ENCODE peak calls at places on chromosomes 13 and 19, in four cellular contexts. B is IMR-90, N is trophoblast cell, K is H9. E is an unnamed sample.

GRCh38 chr13:92592757-92593156 is 633.9 kb upstream of the GPC6 start:
- DNase-seq in B (no peak), K (no peak), N (no peak), E (no peak)

GRCh38 chr13:66673401-66673800 is 556.7 kb downstream of the PCDH9 start:
- DNase-seq in N (no peak), K (no peak), B (peak; percentile 42), E (no peak)

GRCh38 chr19:54464624-54465266 is 1.2 kb upstream of the LENG9 start:
- DNase-seq in K (peak; percentile 95), N (peak; percentile 88), B (peak; percentile 63), E (peak; percentile 88)

GRCh38 chr13:39864221-39864620 is 208.8 kb downstream of the COG6 start:
- DNase-seq in K (no peak), N (no peak), B (no peak), E (no peak)

GRCh38 chr19:7069904-7070226 is 362 bp downstream of the ZNF557 start:
- DNase-seq in N (no peak), K (no peak), B (no peak), E (peak; percentile 17)

GRCh38 chr13:27918041-27918917 is 1.5 kb upstream of the PDX1 start:
- DNase-seq in K (peak; percentile 34), N (no peak), B (no peak), E (peak; percentile 46)

GRCh38 chr19:47390533-47391488 is 28.5 kb downstream of the MEIS3 start:
- DNase-seq in N (no peak), K (no peak), B (no peak), E (no peak)

GRCh38 chr19:43798546-43799409 is 3.5 kb downstream of the LYPD5 start:
- DNase-seq in B (no peak), K (peak; percentile 90), N (peak; percentile 83), E (no peak)

GRCh38 chr19:48170817-48171347 is 402 bp downstream of the ZSWIM9 start:
- DNase-seq in N (no peak), B (no peak), K (peak; percentile 45), E (no peak)

GRCh38 chr13:105363747-105364177 is 1171.7 kb downstream of the EFNB2 start:
- DNase-seq in B (no peak), K (no peak), N (no peak), E (no peak)

GRCh38 chr19:56594446-56594782 is 688 bp upstream of the ZNF71 start:
- DNase-seq in N (no peak), K (no peak), B (no peak), E (no peak)

GRCh38 chr13:77048592-77048991 is 21.6 kb upstream of the FBXL3 start:
- DNase-seq in B (no peak), N (no peak), K (peak; percentile 72), E (peak; percentile 37)

GRCh38 chr19:43469160-43469480 is 3.7 kb upstream of the LYPD3 start:
- DNase-seq in B (no peak), N (peak; percentile 57), K (no peak), E (no peak)

GRCh38 chr13:102703721-102704035 is 8.8 kb upstream of the METTL21C start:
- DNase-seq in B (no peak), K (no peak), N (no peak), E (no peak)

GRCh38 chr19:45881909-45882528 is 3.9 kb downstream of the IRF2BP1 start:
- DNase-seq in B (no peak), N (no peak), K (peak; percentile 76), E (no peak)

GRCh38 chr13:75803175-75803611 is 167.1 kb downstream of the LMO7 start:
- DNase-seq in B (no peak), N (no peak), K (peak; percentile 85), E (no peak)

GRCh38 chr13:28002886-28003698 is 14.6 kb upstream of the URAD start:
- DNase-seq in B (peak; percentile 21), K (no peak), N (peak; percentile 91), E (no peak)

GRCh38 chr19:15101479-15102082 is 5.6 kb upstream of the SYDE1 start:
- DNase-seq in K (peak; percentile 80), N (peak; percentile 78), B (peak; percentile 56), E (no peak)

GRCh38 chr13:99218969-99219368 is 18.3 kb downstream of the UBAC2 start:
- DNase-seq in K (no peak), B (no peak), N (no peak), E (no peak)

GRCh38 chr19:9565900-9566705 is 18.2 kb downstream of the ZNF121 start:
- DNase-seq in N (peak; percentile 18), B (peak; percentile 7), K (no peak), E (no peak)

GRCh38 chr13:114101831-114102520 is 30.4 kb downstream of the RASA3 start:
- DNase-seq in K (no peak), N (no peak), B (no peak), E (no peak)

GRCh38 chr13:106491463-106491862 is 44.0 kb downstream of the EFNB2 start:
- DNase-seq in B (no peak), N (no peak), K (no peak), E (no peak)

GRCh38 chr19:3607398-3608078 is 863 bp upstream of the TBXA2R start:
- DNase-seq in B (no peak), N (no peak), K (peak; percentile 86), E (no peak)

GRCh38 chr19:10551698-10552301 is 8.1 kb downstream of the ATG4D start:
- DNase-seq in B (no peak), N (peak; percentile 89), K (peak; percentile 55), E (no peak)

DNA sequence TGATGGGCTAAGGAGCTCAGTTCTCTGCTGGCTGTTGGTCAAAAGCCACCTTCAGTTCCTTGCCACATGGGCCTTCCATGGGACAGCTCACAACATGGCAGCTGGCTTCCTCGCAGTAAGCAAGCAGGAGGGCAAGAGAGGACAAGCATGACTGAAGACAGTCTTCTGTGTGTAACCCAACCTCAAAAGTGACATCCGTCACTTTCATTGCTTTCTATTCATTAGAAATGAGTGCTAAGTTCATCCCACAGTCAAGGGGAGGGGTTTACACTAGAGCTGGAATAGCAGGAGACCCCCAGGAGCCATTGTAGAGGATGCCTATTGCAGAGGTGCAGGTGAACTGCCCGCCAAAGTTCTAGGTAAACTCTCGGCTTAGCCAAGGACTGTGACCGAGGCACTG is 163.3 kb downstream of the NUFIP1 start:
- DNase-seq in B (no peak), N (no peak), K (no peak), E (no peak)
- H2AK5ac ChIP-seq in B (no peak overlapping the region), N (no peak overlapping the region), K (no peak overlapping the region), E (peak overlapping the region; percentile 50)

DNA sequence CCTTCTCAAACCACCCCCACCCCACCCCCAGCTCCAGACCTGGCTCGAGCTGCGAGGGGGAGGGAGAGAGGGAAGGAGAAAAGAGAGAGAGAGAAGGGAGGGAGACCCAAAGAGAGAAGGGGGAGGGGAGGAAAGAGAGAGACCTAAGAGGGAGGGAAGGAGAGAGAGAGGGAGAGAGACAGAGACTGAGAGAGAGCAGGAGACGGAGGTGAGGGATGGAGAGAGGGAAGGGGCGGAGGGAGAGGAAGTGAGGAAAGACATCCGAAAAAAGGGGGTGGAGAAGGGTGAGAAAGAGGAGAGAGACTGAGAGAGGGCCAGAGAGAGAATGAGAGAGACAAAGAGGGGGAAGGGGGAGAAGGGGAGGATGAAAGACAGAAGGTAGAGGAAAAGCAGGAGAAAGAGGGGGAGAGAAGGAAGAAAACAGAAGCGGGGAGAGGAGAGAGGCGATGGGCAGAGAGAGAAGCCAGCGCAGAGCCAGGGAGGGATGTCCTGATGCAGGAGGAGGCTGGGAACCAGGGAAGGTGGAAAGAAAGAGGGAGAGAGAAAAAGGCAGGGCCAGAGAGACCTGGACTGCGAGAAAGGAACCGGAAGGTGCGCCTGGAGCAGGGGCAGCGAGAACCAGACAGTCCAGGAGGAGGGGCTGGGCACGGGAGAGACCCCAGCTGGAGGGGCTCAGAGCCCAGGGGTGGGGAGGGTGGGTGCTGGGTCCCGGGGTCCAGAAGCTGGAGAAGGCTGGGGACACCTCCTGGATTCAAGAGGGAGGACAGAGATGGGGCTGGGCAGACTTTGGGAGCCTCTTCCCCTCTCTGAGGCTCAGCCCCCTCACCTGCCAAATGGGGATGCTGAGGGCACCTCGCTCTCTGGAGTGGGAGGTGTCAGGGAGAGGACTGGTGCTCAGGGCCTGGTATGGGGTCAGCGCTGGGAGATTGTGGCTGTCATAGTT is 1.7 kb upstream of the SPACA6 start:
- DNase-seq in N (no peak), K (no peak), B (peak; percentile 65), E (no peak)
- H3K23ac ChIP-seq in N (no peak overlapping the region), K (no peak overlapping the region), B (peak overlapping the region; percentile 68), E (peak overlapping the region; percentile 55)

GRCh38 chr13:59103004-59103768 is 1060.5 kb downstream of the DIAPH3 start:
- DNase-seq in K (no peak), B (peak; percentile 77), N (no peak), E (no peak)

GRCh38 chr13:59094149-59094548 is 1069.6 kb downstream of the DIAPH3 start:
- DNase-seq in K (no peak), B (peak; percentile 2), N (no peak), E (no peak)

GRCh38 chr13:59099182-59099950 is 1064.4 kb downstream of the DIAPH3 start:
- DNase-seq in B (peak; percentile 69), N (no peak), K (no peak), E (peak; percentile 37)
- H2AK5ac ChIP-seq in B (no peak overlapping the region), N (no peak overlapping the region), K (no peak overlapping the region), E (no peak overlapping the region)

GRCh38 chr19:44845612-44846454 is at the start of gene NECTIN2:
- DNase-seq in B (peak; percentile 98), K (peak; percentile 99), N (peak; percentile 99), E (peak; percentile 99)
- H3K23ac ChIP-seq in B (peak within 1 kb of the TSS; percentile 97), K (no peak within 1 kb of the TSS), N (no peak within 1 kb of the TSS), E (peak within 1 kb of the TSS; percentile 98)

GRCh38 chr19:49859838-49860715 is 7.3 kb downstream of the PNKP start:
- DNase-seq in N (peak; percentile 29), B (no peak), K (no peak), E (no peak)
- H2AK5ac ChIP-seq in N (no peak overlapping the region), B (peak overlapping the region; percentile 49), K (no peak overlapping the region), E (no peak overlapping the region)